ENCODE peak calls at places on chromosomes 12 and 14, in seven cellular contexts. One of them, this sample, is unnamed. For H3K4me1, the result is how much of the 10 kb centered on the place peaks cover.

GRCh38 chr12:126726481-126727217 is 1540.3 kb upstream of the TMEM132C start:
- DNase-seq in uterus: no peak
- DNase-seq in PC-9: no peak
- DNase-seq in pancreas: peak
- DNase-seq in left ventricle myocardium inferior: no peak
- DNase-seq in OCI-LY7: no peak
- DNase-seq in A549: no peak
- DNase-seq in this sample: no peak

GRCh38 chr14:102394717-102395378 is 32.1 kb downstream of the TECPR2 start:
- DNase-seq in uterus: no peak
- DNase-seq in PC-9: no peak
- DNase-seq in pancreas: no peak
- DNase-seq in left ventricle myocardium inferior: no peak
- DNase-seq in OCI-LY7: no peak
- DNase-seq in A549: no peak
- DNase-seq in this sample: peak

GRCh38 chr14:59482471-59483331 is 1.5 kb downstream of the L3HYPDH start:
- DNase-seq in uterus: peak
- DNase-seq in PC-9: peak
- DNase-seq in pancreas: no peak
- DNase-seq in left ventricle myocardium inferior: no peak
- DNase-seq in OCI-LY7: no peak
- DNase-seq in A549: peak
- DNase-seq in this sample: peak

GRCh38 chr14:37583358-37584210 is 11.5 kb downstream of the FOXA1 start:
- DNase-seq in uterus: no peak
- DNase-seq in PC-9: no peak
- DNase-seq in pancreas: peak
- DNase-seq in left ventricle myocardium inferior: no peak
- DNase-seq in OCI-LY7: no peak
- DNase-seq in A549: peak
- DNase-seq in this sample: no peak

GRCh38 chr12:3698218-3698974 is 54.5 kb downstream of the CRACR2A start:
- DNase-seq in uterus: no peak
- DNase-seq in PC-9: no peak
- DNase-seq in pancreas: no peak
- DNase-seq in left ventricle myocardium inferior: no peak
- DNase-seq in OCI-LY7: no peak
- DNase-seq in A549: peak
- DNase-seq in this sample: no peak

GRCh38 chr12:104536841-104537240 is 80.1 kb downstream of the CHST11 start:
- DNase-seq in uterus: no peak
- DNase-seq in PC-9: no peak
- DNase-seq in pancreas: no peak
- DNase-seq in left ventricle myocardium inferior: no peak
- DNase-seq in OCI-LY7: peak
- DNase-seq in A549: no peak
- DNase-seq in this sample: no peak

GRCh38 chr12:71970031-71970430 is 31.4 kb downstream of the TPH2 start:
- DNase-seq in uterus: no peak
- DNase-seq in PC-9: no peak
- DNase-seq in pancreas: no peak
- DNase-seq in left ventricle myocardium inferior: no peak
- DNase-seq in OCI-LY7: no peak
- DNase-seq in A549: no peak
- DNase-seq in this sample: no peak

GRCh38 chr14:37584211-37585100 is 10.6 kb downstream of the FOXA1 start:
- DNase-seq in uterus: no peak
- DNase-seq in PC-9: no peak
- DNase-seq in pancreas: peak
- DNase-seq in left ventricle myocardium inferior: no peak
- DNase-seq in OCI-LY7: no peak
- DNase-seq in A549: no peak
- DNase-seq in this sample: no peak

GRCh38 chr12:78328524-78328923 is 497.8 kb downstream of the NAV3 start:
- DNase-seq in uterus: no peak
- DNase-seq in PC-9: no peak
- DNase-seq in pancreas: no peak
- DNase-seq in left ventricle myocardium inferior: no peak
- DNase-seq in OCI-LY7: no peak
- DNase-seq in A549: no peak
- DNase-seq in this sample: no peak

GRCh38 chr14:92726933-92727262 is 21.5 kb downstream of the LGMN start:
- DNase-seq in uterus: no peak
- DNase-seq in PC-9: no peak
- DNase-seq in pancreas: no peak
- DNase-seq in left ventricle myocardium inferior: no peak
- DNase-seq in OCI-LY7: no peak
- DNase-seq in A549: no peak
- DNase-seq in this sample: no peak

GRCh38 chr12:101670007-101670671 is 27.3 kb upstream of the CHPT1 start:
- DNase-seq in uterus: peak
- DNase-seq in PC-9: no peak
- DNase-seq in pancreas: no peak
- DNase-seq in left ventricle myocardium inferior: no peak
- DNase-seq in OCI-LY7: peak
- DNase-seq in A549: peak
- DNase-seq in this sample: peak

GRCh38 chr12:117097159-117097558 is 2.1 kb downstream of the TESC start:
- DNase-seq in uterus: no peak
- DNase-seq in PC-9: no peak
- DNase-seq in pancreas: no peak
- DNase-seq in left ventricle myocardium inferior: no peak
- DNase-seq in OCI-LY7: no peak
- DNase-seq in A549: no peak
- DNase-seq in this sample: no peak

GRCh38 chr12:79933580-79934264 is 1.2 kb downstream of the PPP1R12A start:
- DNase-seq in uterus: no peak
- DNase-seq in PC-9: no peak
- DNase-seq in pancreas: no peak
- DNase-seq in left ventricle myocardium inferior: no peak
- DNase-seq in OCI-LY7: peak
- DNase-seq in A549: no peak
- DNase-seq in this sample: no peak

GRCh38 chr12:32377344-32378000 is 21.9 kb upstream of the FGD4 start:
- DNase-seq in uterus: no peak
- DNase-seq in PC-9: no peak
- DNase-seq in pancreas: no peak
- DNase-seq in left ventricle myocardium inferior: no peak
- DNase-seq in OCI-LY7: no peak
- DNase-seq in A549: no peak
- DNase-seq in this sample: no peak

GRCh38 chr12:131204416-131205311 is 251.0 kb downstream of the ADGRD1 start:
- DNase-seq in uterus: no peak
- DNase-seq in PC-9: no peak
- DNase-seq in pancreas: no peak
- DNase-seq in left ventricle myocardium inferior: no peak
- DNase-seq in OCI-LY7: no peak
- DNase-seq in A549: no peak
- DNase-seq in this sample: peak

GRCh38 chr14:71582705-71583104 is 349.5 kb upstream of the RGS6 start:
- DNase-seq in uterus: no peak
- DNase-seq in PC-9: no peak
- DNase-seq in pancreas: no peak
- DNase-seq in left ventricle myocardium inferior: no peak
- DNase-seq in OCI-LY7: no peak
- DNase-seq in A549: no peak
- DNase-seq in this sample: no peak

GRCh38 chr14:65410640-65411039 is 1.9 kb upstream of the FUT8 start:
- DNase-seq in uterus: no peak
- DNase-seq in PC-9: no peak
- DNase-seq in pancreas: no peak
- DNase-seq in left ventricle myocardium inferior: no peak
- DNase-seq in OCI-LY7: peak
- DNase-seq in A549: no peak
- DNase-seq in this sample: no peak

GRCh38 chr12:54603173-54603814 is 14.8 kb upstream of the PPP1R1A start:
- DNase-seq in uterus: peak
- DNase-seq in PC-9: peak
- DNase-seq in pancreas: peak
- DNase-seq in left ventricle myocardium inferior: peak
- DNase-seq in OCI-LY7: peak
- DNase-seq in A549: peak
- DNase-seq in this sample: peak

GRCh38 chr14:105440992-105441391 is 21.4 kb downstream of the MTA1 start:
- DNase-seq in uterus: no peak
- DNase-seq in PC-9: no peak
- DNase-seq in pancreas: no peak
- DNase-seq in left ventricle myocardium inferior: no peak
- DNase-seq in OCI-LY7: no peak
- DNase-seq in A549: no peak
- DNase-seq in this sample: no peak

GRCh38 chr12:55624056-55624455 is 12.6 kb upstream of the OR10P1 start:
- DNase-seq in uterus: no peak
- DNase-seq in PC-9: no peak
- DNase-seq in pancreas: no peak
- DNase-seq in left ventricle myocardium inferior: no peak
- DNase-seq in OCI-LY7: no peak
- DNase-seq in A549: no peak
- DNase-seq in this sample: no peak

GRCh38 chr14:48398675-48399282 is 723.4 kb upstream of the MDGA2 start:
- DNase-seq in uterus: no peak
- DNase-seq in PC-9: no peak
- DNase-seq in pancreas: no peak
- DNase-seq in left ventricle myocardium inferior: no peak
- DNase-seq in OCI-LY7: peak
- DNase-seq in A549: peak
- DNase-seq in this sample: no peak

GRCh38 chr14:50013198-50013918 is 103.0 kb downstream of the VCPKMT start:
- DNase-seq in uterus: no peak
- DNase-seq in PC-9: peak
- DNase-seq in pancreas: no peak
- DNase-seq in left ventricle myocardium inferior: no peak
- DNase-seq in OCI-LY7: peak
- DNase-seq in A549: no peak
- DNase-seq in this sample: no peak

GRCh38 chr14:50013934-50014333 is 102.4 kb downstream of the VCPKMT start:
- DNase-seq in uterus: no peak
- DNase-seq in PC-9: peak
- DNase-seq in pancreas: no peak
- DNase-seq in left ventricle myocardium inferior: no peak
- DNase-seq in OCI-LY7: no peak
- DNase-seq in A549: no peak
- DNase-seq in this sample: no peak

GRCh38 chr14:50010752-50011151 is 105.6 kb downstream of the VCPKMT start:
- DNase-seq in uterus: peak
- DNase-seq in PC-9: no peak
- DNase-seq in pancreas: no peak
- DNase-seq in left ventricle myocardium inferior: no peak
- DNase-seq in OCI-LY7: no peak
- DNase-seq in A549: no peak
- DNase-seq in this sample: no peak

GRCh38 chr14:50011242-50011641 is 105.1 kb downstream of the VCPKMT start:
- DNase-seq in uterus: no peak
- DNase-seq in PC-9: no peak
- DNase-seq in pancreas: no peak
- DNase-seq in left ventricle myocardium inferior: no peak
- DNase-seq in OCI-LY7: no peak
- DNase-seq in A549: no peak
- DNase-seq in this sample: no peak

GRCh38 chr14:50012644-50013043 is 103.7 kb downstream of the VCPKMT start:
- DNase-seq in uterus: no peak
- DNase-seq in PC-9: no peak
- DNase-seq in pancreas: no peak
- DNase-seq in left ventricle myocardium inferior: no peak
- DNase-seq in OCI-LY7: no peak
- DNase-seq in A549: no peak
- DNase-seq in this sample: no peak
- H3K4me1 ChIP-seq in uterus: under half
- H3K4me1 ChIP-seq in PC-9: half or more
- H3K4me1 ChIP-seq in pancreas: under half
- H3K4me1 ChIP-seq in left ventricle myocardium inferior: under half
- H3K4me1 ChIP-seq in OCI-LY7: half or more
- H3K4me1 ChIP-seq in A549: under half
- H3K4me1 ChIP-seq in this sample: under half

GRCh38 chr14:22599349-22599748 is 1.2 kb downstream of the ABHD4 start:
- DNase-seq in uterus: no peak
- DNase-seq in PC-9: no peak
- DNase-seq in pancreas: no peak
- DNase-seq in left ventricle myocardium inferior: no peak
- DNase-seq in OCI-LY7: no peak
- DNase-seq in A549: no peak
- DNase-seq in this sample: no peak
- H3K4me3 ChIP-seq in uterus: peak
- H3K4me3 ChIP-seq in PC-9: peak
- H3K4me3 ChIP-seq in pancreas: peak
- H3K4me3 ChIP-seq in left ventricle myocardium inferior: peak
- H3K4me3 ChIP-seq in OCI-LY7: peak
- H3K4me3 ChIP-seq in A549: peak
- H3K4me3 ChIP-seq in this sample: no peak

DNA sequence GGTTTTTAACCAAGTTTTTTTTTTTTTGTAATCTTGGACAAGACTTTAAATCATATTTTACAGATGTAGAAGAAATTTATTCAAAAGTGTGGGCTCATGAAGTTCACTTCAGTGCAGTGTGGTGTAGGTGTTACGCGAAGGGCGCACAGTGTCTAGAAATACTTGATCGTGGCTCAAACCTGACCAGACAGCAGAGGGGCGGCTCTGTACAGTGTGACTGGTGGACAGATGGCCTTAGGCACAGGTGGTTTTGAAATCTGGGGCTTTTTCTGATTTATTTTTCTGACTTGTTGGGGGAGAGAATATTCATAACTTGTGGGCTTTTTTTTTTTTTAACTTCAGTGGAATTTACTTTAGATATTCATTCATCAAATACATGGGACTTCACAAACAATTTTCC is 179.2 kb downstream of the PELI2 start:
- DNase-seq in uterus: no peak
- DNase-seq in PC-9: no peak
- DNase-seq in pancreas: no peak
- DNase-seq in left ventricle myocardium inferior: no peak
- DNase-seq in OCI-LY7: no peak
- DNase-seq in A549: no peak
- DNase-seq in this sample: no peak
- H3K4me1 ChIP-seq in uterus: under half
- H3K4me1 ChIP-seq in PC-9: under half
- H3K4me1 ChIP-seq in pancreas: under half
- H3K4me1 ChIP-seq in left ventricle myocardium inferior: under half
- H3K4me1 ChIP-seq in OCI-LY7: under half
- H3K4me1 ChIP-seq in A549: under half
- H3K4me1 ChIP-seq in this sample: under half

DNA sequence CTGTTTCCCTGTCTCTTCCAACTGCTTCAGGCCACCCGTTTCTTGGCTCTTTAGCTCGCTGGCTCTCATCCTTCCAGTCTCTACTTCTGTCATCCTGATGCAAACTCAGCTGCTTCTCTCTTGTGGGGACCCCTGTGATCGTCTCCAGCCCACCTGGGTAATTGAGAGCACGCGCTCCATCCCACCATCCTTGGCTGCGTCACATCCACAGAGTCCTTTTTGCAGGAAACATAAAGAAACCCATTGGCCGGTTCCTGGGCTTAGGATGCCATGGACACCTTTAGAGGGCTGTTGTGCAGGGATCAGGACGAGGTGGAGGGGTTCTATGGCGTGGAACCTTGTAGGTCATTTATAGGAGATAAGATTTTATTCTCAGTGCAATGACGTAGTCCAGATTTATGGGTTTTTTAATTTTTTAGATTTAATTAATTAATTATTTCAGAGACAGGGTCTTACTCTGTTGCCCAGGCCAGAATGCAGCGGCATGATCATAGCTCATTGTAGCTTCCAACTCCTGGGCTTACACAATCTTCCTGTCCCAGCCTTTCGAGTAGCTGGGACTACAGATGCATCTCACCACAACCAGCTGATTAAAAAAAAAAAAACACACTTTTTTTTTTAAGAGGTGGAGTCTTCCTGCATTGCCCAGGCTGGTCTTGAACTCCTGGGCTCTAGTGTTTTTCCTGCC is 82.6 kb downstream of the CCDC92 start:
- DNase-seq in uterus: no peak
- DNase-seq in PC-9: no peak
- DNase-seq in pancreas: no peak
- DNase-seq in left ventricle myocardium inferior: no peak
- DNase-seq in OCI-LY7: no peak
- DNase-seq in A549: no peak
- DNase-seq in this sample: no peak
- H3K4me3 ChIP-seq in uterus: no peak
- H3K4me3 ChIP-seq in PC-9: no peak
- H3K4me3 ChIP-seq in pancreas: no peak
- H3K4me3 ChIP-seq in left ventricle myocardium inferior: no peak
- H3K4me3 ChIP-seq in OCI-LY7: no peak
- H3K4me3 ChIP-seq in A549: no peak
- H3K4me3 ChIP-seq in this sample: no peak

This sample was measured in adrenal gland.